ENCODE peak calls at places on chromosome X, in eight cellular contexts. One of them, this sample, is unnamed.

GRCh38 chrX:125236955-125237354 is 82.7 kb upstream of the TEX13C start:
- DNase-seq in NCI-H748 treated with DMSO at 0.1 percent for 48 hours: no peak
- DNase-seq in B cell: no peak
- DNase-seq in caudate nucleus: no peak
- DNase-seq in fibroblast of mammary gland: no peak
- DNase-seq in HT-29: no peak
- DNase-seq in stimulated activated CD4-positive, alpha-beta T cell treated with anti-CD3 and anti-CD28 coated beads, Interleukin-1b, Interleukin-23, amount 100 ng/mL, for 48 hours: no peak
- DNase-seq in heart right ventricle: no peak
- DNase-seq in this sample: no peak

GRCh38 chrX:120604359-120604782 is 470 bp downstream of the MCTS1 start:
- DNase-seq in B cell: peak
- DNase-seq in fibroblast of mammary gland: peak
- DNase-seq in heart right ventricle: no peak
- DNase-seq in HT-29: peak
- DNase-seq in stimulated activated CD4-positive, alpha-beta T cell treated with anti-CD3 and anti-CD28 coated beads, Interleukin-1b, Interleukin-23, amount 100 ng/mL, for 48 hours: peak
- DNase-seq in NCI-H748 treated with DMSO at 0.1 percent for 48 hours: peak
- DNase-seq in caudate nucleus: peak
- DNase-seq in this sample: no peak

GRCh38 chrX:6226053-6226645 is 2.5 kb downstream of the NLGN4X start:
- DNase-seq in NCI-H748 treated with DMSO at 0.1 percent for 48 hours: peak
- DNase-seq in caudate nucleus: peak
- DNase-seq in HT-29: no peak
- DNase-seq in B cell: no peak
- DNase-seq in fibroblast of mammary gland: no peak
- DNase-seq in heart right ventricle: no peak
- DNase-seq in stimulated activated CD4-positive, alpha-beta T cell treated with anti-CD3 and anti-CD28 coated beads, Interleukin-1b, Interleukin-23, amount 100 ng/mL, for 48 hours: no peak
- DNase-seq in this sample: peak

GRCh38 chrX:154750301-154751120 is at the start of gene GAB3:
- DNase-seq in NCI-H748 treated with DMSO at 0.1 percent for 48 hours: peak
- DNase-seq in B cell: peak
- DNase-seq in heart right ventricle: peak
- DNase-seq in fibroblast of mammary gland: no peak
- DNase-seq in stimulated activated CD4-positive, alpha-beta T cell treated with anti-CD3 and anti-CD28 coated beads, Interleukin-1b, Interleukin-23, amount 100 ng/mL, for 48 hours: no peak
- DNase-seq in HT-29: no peak
- DNase-seq in caudate nucleus: no peak
- DNase-seq in this sample: no peak

GRCh38 chrX:154784149-154784985 is 20.9 kb downstream of the MPP1 start:
- DNase-seq in fibroblast of mammary gland: no peak
- DNase-seq in HT-29: no peak
- DNase-seq in B cell: no peak
- DNase-seq in NCI-H748 treated with DMSO at 0.1 percent for 48 hours: no peak
- DNase-seq in stimulated activated CD4-positive, alpha-beta T cell treated with anti-CD3 and anti-CD28 coated beads, Interleukin-1b, Interleukin-23, amount 100 ng/mL, for 48 hours: no peak
- DNase-seq in heart right ventricle: no peak
- DNase-seq in caudate nucleus: no peak
- DNase-seq in this sample: no peak

GRCh38 chrX:17471121-17471520 is 96.1 kb downstream of the NHS start:
- DNase-seq in stimulated activated CD4-positive, alpha-beta T cell treated with anti-CD3 and anti-CD28 coated beads, Interleukin-1b, Interleukin-23, amount 100 ng/mL, for 48 hours: no peak
- DNase-seq in heart right ventricle: no peak
- DNase-seq in NCI-H748 treated with DMSO at 0.1 percent for 48 hours: no peak
- DNase-seq in B cell: no peak
- DNase-seq in HT-29: no peak
- DNase-seq in fibroblast of mammary gland: no peak
- DNase-seq in caudate nucleus: no peak
- DNase-seq in this sample: no peak

GRCh38 chrX:43556207-43556606 is 99.9 kb upstream of the MAOA start:
- DNase-seq in heart right ventricle: no peak
- DNase-seq in HT-29: no peak
- DNase-seq in caudate nucleus: no peak
- DNase-seq in fibroblast of mammary gland: no peak
- DNase-seq in NCI-H748 treated with DMSO at 0.1 percent for 48 hours: no peak
- DNase-seq in stimulated activated CD4-positive, alpha-beta T cell treated with anti-CD3 and anti-CD28 coated beads, Interleukin-1b, Interleukin-23, amount 100 ng/mL, for 48 hours: no peak
- DNase-seq in B cell: no peak
- DNase-seq in this sample: no peak

GRCh38 chrX:148661035-148661434 is 160.6 kb downstream of the AFF2 start:
- DNase-seq in stimulated activated CD4-positive, alpha-beta T cell treated with anti-CD3 and anti-CD28 coated beads, Interleukin-1b, Interleukin-23, amount 100 ng/mL, for 48 hours: no peak
- DNase-seq in B cell: no peak
- DNase-seq in caudate nucleus: no peak
- DNase-seq in HT-29: no peak
- DNase-seq in heart right ventricle: no peak
- DNase-seq in fibroblast of mammary gland: peak
- DNase-seq in NCI-H748 treated with DMSO at 0.1 percent for 48 hours: no peak
- DNase-seq in this sample: no peak

GRCh38 chrX:41733939-41734338 is 10.0 kb downstream of the GPR82 start:
- DNase-seq in B cell: peak
- DNase-seq in heart right ventricle: no peak
- DNase-seq in caudate nucleus: no peak
- DNase-seq in fibroblast of mammary gland: no peak
- DNase-seq in stimulated activated CD4-positive, alpha-beta T cell treated with anti-CD3 and anti-CD28 coated beads, Interleukin-1b, Interleukin-23, amount 100 ng/mL, for 48 hours: no peak
- DNase-seq in HT-29: no peak
- DNase-seq in NCI-H748 treated with DMSO at 0.1 percent for 48 hours: no peak
- DNase-seq in this sample: no peak

GRCh38 chrX:154603438-154604430 is 15.3 kb downstream of the CTAG1B start:
- DNase-seq in B cell: no peak
- DNase-seq in stimulated activated CD4-positive, alpha-beta T cell treated with anti-CD3 and anti-CD28 coated beads, Interleukin-1b, Interleukin-23, amount 100 ng/mL, for 48 hours: no peak
- DNase-seq in NCI-H748 treated with DMSO at 0.1 percent for 48 hours: no peak
- DNase-seq in HT-29: no peak
- DNase-seq in caudate nucleus: no peak
- DNase-seq in heart right ventricle: no peak
- DNase-seq in fibroblast of mammary gland: peak
- DNase-seq in this sample: no peak

GRCh38 chrX:12903646-12904045 is 2.8 kb upstream of the TLR8 start:
- DNase-seq in NCI-H748 treated with DMSO at 0.1 percent for 48 hours: no peak
- DNase-seq in HT-29: no peak
- DNase-seq in caudate nucleus: no peak
- DNase-seq in stimulated activated CD4-positive, alpha-beta T cell treated with anti-CD3 and anti-CD28 coated beads, Interleukin-1b, Interleukin-23, amount 100 ng/mL, for 48 hours: no peak
- DNase-seq in B cell: no peak
- DNase-seq in fibroblast of mammary gland: peak
- DNase-seq in heart right ventricle: no peak
- DNase-seq in this sample: no peak

GRCh38 chrX:57172544-57172943 is 35.3 kb upstream of the SPIN2A start:
- DNase-seq in B cell: no peak
- DNase-seq in heart right ventricle: peak
- DNase-seq in stimulated activated CD4-positive, alpha-beta T cell treated with anti-CD3 and anti-CD28 coated beads, Interleukin-1b, Interleukin-23, amount 100 ng/mL, for 48 hours: no peak
- DNase-seq in caudate nucleus: no peak
- DNase-seq in NCI-H748 treated with DMSO at 0.1 percent for 48 hours: no peak
- DNase-seq in fibroblast of mammary gland: no peak
- DNase-seq in HT-29: no peak
- DNase-seq in this sample: no peak

GRCh38 chrX:20472148-20472547 is 205.4 kb upstream of the RPS6KA3 start:
- DNase-seq in NCI-H748 treated with DMSO at 0.1 percent for 48 hours: no peak
- DNase-seq in caudate nucleus: no peak
- DNase-seq in fibroblast of mammary gland: no peak
- DNase-seq in B cell: no peak
- DNase-seq in HT-29: no peak
- DNase-seq in heart right ventricle: no peak
- DNase-seq in stimulated activated CD4-positive, alpha-beta T cell treated with anti-CD3 and anti-CD28 coated beads, Interleukin-1b, Interleukin-23, amount 100 ng/mL, for 48 hours: no peak
- DNase-seq in this sample: no peak

GRCh38 chrX:130111935-130112221 is 1.6 kb upstream of the ELF4 start:
- DNase-seq in NCI-H748 treated with DMSO at 0.1 percent for 48 hours: no peak
- DNase-seq in stimulated activated CD4-positive, alpha-beta T cell treated with anti-CD3 and anti-CD28 coated beads, Interleukin-1b, Interleukin-23, amount 100 ng/mL, for 48 hours: no peak
- DNase-seq in caudate nucleus: no peak
- DNase-seq in HT-29: no peak
- DNase-seq in B cell: no peak
- DNase-seq in fibroblast of mammary gland: no peak
- DNase-seq in heart right ventricle: no peak
- DNase-seq in this sample: no peak

GRCh38 chrX:147978931-147979330 is 2.2 kb upstream of the FMR1NB start:
- DNase-seq in HT-29: no peak
- DNase-seq in fibroblast of mammary gland: no peak
- DNase-seq in stimulated activated CD4-positive, alpha-beta T cell treated with anti-CD3 and anti-CD28 coated beads, Interleukin-1b, Interleukin-23, amount 100 ng/mL, for 48 hours: no peak
- DNase-seq in B cell: no peak
- DNase-seq in caudate nucleus: no peak
- DNase-seq in heart right ventricle: no peak
- DNase-seq in NCI-H748 treated with DMSO at 0.1 percent for 48 hours: no peak
- DNase-seq in this sample: no peak

GRCh38 chrX:16797358-16797757 is 11.1 kb downstream of the TXLNG start:
- DNase-seq in NCI-H748 treated with DMSO at 0.1 percent for 48 hours: no peak
- DNase-seq in fibroblast of mammary gland: peak
- DNase-seq in heart right ventricle: no peak
- DNase-seq in B cell: no peak
- DNase-seq in caudate nucleus: no peak
- DNase-seq in HT-29: no peak
- DNase-seq in stimulated activated CD4-positive, alpha-beta T cell treated with anti-CD3 and anti-CD28 coated beads, Interleukin-1b, Interleukin-23, amount 100 ng/mL, for 48 hours: no peak
- DNase-seq in this sample: peak

GRCh38 chrX:47723689-47724088 is 64.7 kb upstream of the UXT start:
- DNase-seq in HT-29: no peak
- DNase-seq in caudate nucleus: no peak
- DNase-seq in B cell: no peak
- DNase-seq in stimulated activated CD4-positive, alpha-beta T cell treated with anti-CD3 and anti-CD28 coated beads, Interleukin-1b, Interleukin-23, amount 100 ng/mL, for 48 hours: peak
- DNase-seq in fibroblast of mammary gland: no peak
- DNase-seq in heart right ventricle: no peak
- DNase-seq in NCI-H748 treated with DMSO at 0.1 percent for 48 hours: no peak
- DNase-seq in this sample: no peak

GRCh38 chrX:154596290-154596929 is 11.5 kb downstream of the CTAG1A start:
- DNase-seq in heart right ventricle: no peak
- DNase-seq in NCI-H748 treated with DMSO at 0.1 percent for 48 hours: no peak
- DNase-seq in HT-29: no peak
- DNase-seq in stimulated activated CD4-positive, alpha-beta T cell treated with anti-CD3 and anti-CD28 coated beads, Interleukin-1b, Interleukin-23, amount 100 ng/mL, for 48 hours: no peak
- DNase-seq in B cell: no peak
- DNase-seq in caudate nucleus: no peak
- DNase-seq in fibroblast of mammary gland: no peak
- DNase-seq in this sample: no peak

GRCh38 chrX:55379396-55379795 is 72.5 kb upstream of the MAGEH1 start:
- DNase-seq in NCI-H748 treated with DMSO at 0.1 percent for 48 hours: no peak
- DNase-seq in HT-29: no peak
- DNase-seq in heart right ventricle: no peak
- DNase-seq in stimulated activated CD4-positive, alpha-beta T cell treated with anti-CD3 and anti-CD28 coated beads, Interleukin-1b, Interleukin-23, amount 100 ng/mL, for 48 hours: no peak
- DNase-seq in fibroblast of mammary gland: no peak
- DNase-seq in B cell: no peak
- DNase-seq in caudate nucleus: no peak
- DNase-seq in this sample: no peak

This sample was measured in substantia nigra.